ENCODE peak calls at places on chromosomes 4 and X, in six cellular contexts. K, J, F, A, H and W are unnamed samples.

GRCh38 chr4:110926841-110927400 is 304.0 kb upstream of the PITX2 start:
- DNase-seq in F (no peak), A (no peak), H (no peak), J (no peak), K (no peak), W (no peak)

GRCh38 chrX:24838624-24839023 is 144.9 kb downstream of the POLA1 start:
- DNase-seq in K (no peak), J (no peak), A (no peak), F (peak), H (peak), W (no peak)

GRCh38 chr4:123415977-123416376 is 19.4 kb downstream of the SPRY1 start:
- DNase-seq in A (no peak), K (no peak), H (peak), F (no peak), J (peak), W (no peak)

GRCh38 chr4:87532109-87532508 is 2.9 kb upstream of the SPARCL1 start:
- DNase-seq in K (no peak), F (no peak), J (no peak), A (no peak), H (no peak), W (no peak)

GRCh38 chrX:111164728-111165127 is 68.7 kb downstream of the PAK3 start:
- DNase-seq in A (no peak), F (peak), H (peak), J (peak), K (no peak), W (no peak)

GRCh38 chrX:16838202-16839066 is 31.7 kb downstream of the RBBP7 start:
- DNase-seq in J (peak), H (peak), A (no peak), K (peak), F (no peak), W (no peak)

GRCh38 chrX:9465380-9466114 is 689 bp downstream of the TBL1X start:
- DNase-seq in H (peak), J (peak), K (no peak), F (peak), A (peak), W (no peak)

GRCh38 chr4:150518559-150518958 is 63.4 kb upstream of the MAB21L2 start:
- DNase-seq in A (no peak), F (no peak), J (peak), H (peak), K (no peak), W (no peak)

GRCh38 chr4:155529761-155530160 is 136.9 kb upstream of the GUCY1A1 start:
- DNase-seq in J (no peak), H (no peak), F (no peak), K (no peak), A (no peak), W (no peak)

GRCh38 chrX:149267878-149268813 is 237.0 kb downstream of the IDS start:
- DNase-seq in K (no peak), F (no peak), H (no peak), J (no peak), A (no peak), W (no peak)

GRCh38 chrX:150515801-150516200 is 52.6 kb upstream of the MTM1 start:
- DNase-seq in K (no peak), A (no peak), F (no peak), H (no peak), J (no peak), W (no peak)

GRCh38 chr4:82643994-82644730 is 82.4 kb upstream of the TMEM150C start:
- DNase-seq in F (no peak), K (no peak), A (no peak), J (no peak), H (no peak), W (no peak)

GRCh38 chr4:140096483-140096861 is 57.5 kb downstream of the MAML3 start:
- DNase-seq in F (no peak), A (no peak), K (no peak), J (no peak), H (no peak), W (no peak)

GRCh38 chrX:3680459-3680858 is 33.0 kb downstream of the PRKX start:
- DNase-seq in J (no peak), A (no peak), K (no peak), F (no peak), H (no peak), W (no peak)

GRCh38 chr4:138919094-138919936 is 96.3 kb upstream of the NOCT start:
- DNase-seq in H (no peak), F (peak), K (peak), J (peak), A (peak), W (peak)

GRCh38 chr4:73053974-73054480 is 15.5 kb downstream of the COX18 start:
- DNase-seq in K (no peak), A (no peak), F (no peak), H (peak), J (no peak), W (no peak)

GRCh38 chrX:3286196-3286920 is 60.1 kb downstream of the MXRA5 start:
- DNase-seq in J (no peak), A (no peak), H (peak), F (no peak), K (peak), W (no peak)

GRCh38 chr4:8727546-8728510 is 135.3 kb downstream of the CPZ start:
- DNase-seq in A (no peak), J (no peak), K (no peak), F (no peak), H (no peak), W (no peak)

GRCh38 chr4:158710814-158711213 is 12.4 kb downstream of the PPID start:
- DNase-seq in H (peak), J (no peak), F (no peak), A (no peak), K (no peak), W (no peak)

GRCh38 chrX:133414399-133415275 is 652 bp downstream of the GPC4 start:
- DNase-seq in F (peak), A (peak), H (peak), K (no peak), J (peak), W (peak)

GRCh38 chr4:139988863-139989765 is 164.9 kb downstream of the MAML3 start:
- DNase-seq in A (peak), H (peak), J (peak), F (no peak), K (peak), W (peak)

GRCh38 chr4:57051524-57051923 is 58.7 kb downstream of the IGFBP7 start:
- DNase-seq in H (no peak), K (no peak), F (no peak), A (no peak), J (no peak), W (no peak)

GRCh38 chr4:139857021-139857420 is 191.4 kb downstream of the MGST2 start:
- DNase-seq in F (peak), J (no peak), A (no peak), H (no peak), K (peak), W (no peak)

GRCh38 chrX:19557816-19558215 is 42.5 kb upstream of the MAP3K15 start:
- DNase-seq in H (no peak), F (no peak), J (no peak), K (no peak), A (no peak), W (no peak)

GRCh38 chr4:3121110-3121509 is 46.6 kb downstream of the HTT start:
- DNase-seq in J (no peak), F (no peak), K (no peak), A (no peak), H (no peak), W (no peak)

GRCh38 chr4:129342820-129343219 is 246.9 kb downstream of the C4orf33 start:
- DNase-seq in J (peak), K (peak), F (no peak), H (peak), A (no peak), W (no peak)

GRCh38 chrX:33053001-33053400 is 158.3 kb downstream of the DMD start:
- DNase-seq in K (no peak), J (no peak), A (no peak), F (no peak), H (no peak), W (no peak)

GRCh38 chr4:159395693-159396092 is 292.8 kb downstream of the RAPGEF2 start:
- DNase-seq in H (no peak), F (no peak), K (no peak), A (no peak), J (no peak), W (no peak)